ENCODE peak calls at places on chromosome 4, in nine cellular contexts. One of them, this sample, is unnamed.

GRCh38 chr4:127124919-127125318 is 507.8 kb upstream of the INTU start:
- DNase-seq in HuH-7: no peak
- DNase-seq in hippocampal formation: no peak
- DNase-seq in EL: no peak
- DNase-seq in AG10803: peak
- DNase-seq in WTC11: no peak
- DNase-seq in HEK293T: no peak
- DNase-seq in SK-MEL-5: no peak
- DNase-seq in activated CD4-positive, CD25-positive, alpha-beta regulatory T cell: no peak
- DNase-seq in this sample: peak

GRCh38 chr4:26284536-26284935 is 36.3 kb upstream of the RBPJ start:
- DNase-seq in HuH-7: no peak
- DNase-seq in hippocampal formation: no peak
- DNase-seq in EL: no peak
- DNase-seq in AG10803: no peak
- DNase-seq in WTC11: no peak
- DNase-seq in HEK293T: no peak
- DNase-seq in SK-MEL-5: no peak
- DNase-seq in activated CD4-positive, CD25-positive, alpha-beta regulatory T cell: no peak
- DNase-seq in this sample: no peak

GRCh38 chr4:8690216-8690786 is 97.7 kb downstream of the CPZ start:
- DNase-seq in HuH-7: no peak
- DNase-seq in hippocampal formation: no peak
- DNase-seq in EL: no peak
- DNase-seq in AG10803: no peak
- DNase-seq in WTC11: peak
- DNase-seq in HEK293T: no peak
- DNase-seq in SK-MEL-5: no peak
- DNase-seq in activated CD4-positive, CD25-positive, alpha-beta regulatory T cell: no peak
- DNase-seq in this sample: no peak

GRCh38 chr4:10090467-10091250 is 25.9 kb downstream of the WDR1 start:
- DNase-seq in HuH-7: no peak
- DNase-seq in hippocampal formation: no peak
- DNase-seq in EL: no peak
- DNase-seq in AG10803: no peak
- DNase-seq in WTC11: no peak
- DNase-seq in HEK293T: no peak
- DNase-seq in SK-MEL-5: no peak
- DNase-seq in activated CD4-positive, CD25-positive, alpha-beta regulatory T cell: no peak
- DNase-seq in this sample: no peak

GRCh38 chr4:8725845-8726244 is 133.3 kb downstream of the CPZ start:
- DNase-seq in HuH-7: no peak
- DNase-seq in hippocampal formation: no peak
- DNase-seq in EL: no peak
- DNase-seq in AG10803: no peak
- DNase-seq in WTC11: no peak
- DNase-seq in HEK293T: no peak
- DNase-seq in SK-MEL-5: no peak
- DNase-seq in activated CD4-positive, CD25-positive, alpha-beta regulatory T cell: no peak
- DNase-seq in this sample: no peak

GRCh38 chr4:114304567-114304966 is 294.0 kb upstream of the UGT8 start:
- DNase-seq in HuH-7: no peak
- DNase-seq in hippocampal formation: no peak
- DNase-seq in EL: no peak
- DNase-seq in AG10803: peak
- DNase-seq in WTC11: no peak
- DNase-seq in HEK293T: no peak
- DNase-seq in SK-MEL-5: no peak
- DNase-seq in activated CD4-positive, CD25-positive, alpha-beta regulatory T cell: no peak
- DNase-seq in this sample: no peak

GRCh38 chr4:94758141-94758699 is 465 bp downstream of the BMPR1B start:
- DNase-seq in HuH-7: peak
- DNase-seq in hippocampal formation: peak
- DNase-seq in EL: peak
- DNase-seq in AG10803: peak
- DNase-seq in WTC11: peak
- DNase-seq in HEK293T: peak
- DNase-seq in SK-MEL-5: peak
- DNase-seq in activated CD4-positive, CD25-positive, alpha-beta regulatory T cell: no peak
- DNase-seq in this sample: peak

GRCh38 chr4:26803462-26803861 is 57.2 kb upstream of the STIM2 start:
- DNase-seq in HuH-7: no peak
- DNase-seq in hippocampal formation: no peak
- DNase-seq in EL: no peak
- DNase-seq in AG10803: peak
- DNase-seq in WTC11: no peak
- DNase-seq in HEK293T: no peak
- DNase-seq in SK-MEL-5: no peak
- DNase-seq in activated CD4-positive, CD25-positive, alpha-beta regulatory T cell: no peak
- DNase-seq in this sample: no peak

GRCh38 chr4:169810325-169811323 is 52.9 kb upstream of the HPF1 start:
- DNase-seq in HuH-7: peak
- DNase-seq in hippocampal formation: no peak
- DNase-seq in EL: peak
- DNase-seq in AG10803: peak
- DNase-seq in WTC11: no peak
- DNase-seq in HEK293T: peak
- DNase-seq in SK-MEL-5: peak
- DNase-seq in activated CD4-positive, CD25-positive, alpha-beta regulatory T cell: no peak
- DNase-seq in this sample: peak

GRCh38 chr4:140071806-140072205 is 82.2 kb downstream of the MAML3 start:
- DNase-seq in HuH-7: no peak
- DNase-seq in hippocampal formation: no peak
- DNase-seq in EL: peak
- DNase-seq in AG10803: peak
- DNase-seq in WTC11: no peak
- DNase-seq in HEK293T: no peak
- DNase-seq in SK-MEL-5: peak
- DNase-seq in activated CD4-positive, CD25-positive, alpha-beta regulatory T cell: peak
- DNase-seq in this sample: peak

GRCh38 chr4:138047290-138047689 is 194.9 kb downstream of the SLC7A11 start:
- DNase-seq in HuH-7: no peak
- DNase-seq in hippocampal formation: no peak
- DNase-seq in EL: no peak
- DNase-seq in AG10803: no peak
- DNase-seq in WTC11: no peak
- DNase-seq in HEK293T: no peak
- DNase-seq in SK-MEL-5: no peak
- DNase-seq in activated CD4-positive, CD25-positive, alpha-beta regulatory T cell: no peak
- DNase-seq in this sample: no peak

GRCh38 chr4:159353422-159354116 is 250.7 kb downstream of the RAPGEF2 start:
- DNase-seq in HuH-7: no peak
- DNase-seq in hippocampal formation: no peak
- DNase-seq in EL: no peak
- DNase-seq in AG10803: no peak
- DNase-seq in WTC11: no peak
- DNase-seq in HEK293T: no peak
- DNase-seq in SK-MEL-5: no peak
- DNase-seq in activated CD4-positive, CD25-positive, alpha-beta regulatory T cell: no peak
- DNase-seq in this sample: no peak

GRCh38 chr4:80387390-80388283 is 52.1 kb downstream of the CFAP299 start:
- DNase-seq in HuH-7: no peak
- DNase-seq in hippocampal formation: no peak
- DNase-seq in EL: no peak
- DNase-seq in AG10803: no peak
- DNase-seq in WTC11: no peak
- DNase-seq in HEK293T: no peak
- DNase-seq in SK-MEL-5: no peak
- DNase-seq in activated CD4-positive, CD25-positive, alpha-beta regulatory T cell: no peak
- DNase-seq in this sample: no peak

GRCh38 chr4:41095973-41096372 is 118.4 kb downstream of the APBB2 start:
- DNase-seq in HuH-7: no peak
- DNase-seq in hippocampal formation: no peak
- DNase-seq in EL: peak
- DNase-seq in AG10803: peak
- DNase-seq in WTC11: no peak
- DNase-seq in HEK293T: no peak
- DNase-seq in SK-MEL-5: no peak
- DNase-seq in activated CD4-positive, CD25-positive, alpha-beta regulatory T cell: no peak
- DNase-seq in this sample: peak

GRCh38 chr4:11149612-11150259 is 279.0 kb downstream of the HS3ST1 start:
- DNase-seq in HuH-7: no peak
- DNase-seq in hippocampal formation: no peak
- DNase-seq in EL: no peak
- DNase-seq in AG10803: no peak
- DNase-seq in WTC11: no peak
- DNase-seq in HEK293T: no peak
- DNase-seq in SK-MEL-5: no peak
- DNase-seq in activated CD4-positive, CD25-positive, alpha-beta regulatory T cell: no peak
- DNase-seq in this sample: no peak

GRCh38 chr4:138851626-138852443 is 163.7 kb upstream of the NOCT start:
- DNase-seq in HuH-7: no peak
- DNase-seq in hippocampal formation: no peak
- DNase-seq in EL: peak
- DNase-seq in AG10803: no peak
- DNase-seq in WTC11: no peak
- DNase-seq in HEK293T: no peak
- DNase-seq in SK-MEL-5: no peak
- DNase-seq in activated CD4-positive, CD25-positive, alpha-beta regulatory T cell: no peak
- DNase-seq in this sample: peak

GRCh38 chr4:150593996-150594395 is 12.0 kb downstream of the MAB21L2 start:
- DNase-seq in HuH-7: no peak
- DNase-seq in hippocampal formation: no peak
- DNase-seq in EL: no peak
- DNase-seq in AG10803: peak
- DNase-seq in WTC11: no peak
- DNase-seq in HEK293T: no peak
- DNase-seq in SK-MEL-5: peak
- DNase-seq in activated CD4-positive, CD25-positive, alpha-beta regulatory T cell: no peak
- DNase-seq in this sample: peak

GRCh38 chr4:157521916-157522315 is 301.4 kb downstream of the GRIA2 start:
- DNase-seq in HuH-7: no peak
- DNase-seq in hippocampal formation: no peak
- DNase-seq in EL: no peak
- DNase-seq in AG10803: no peak
- DNase-seq in WTC11: no peak
- DNase-seq in HEK293T: no peak
- DNase-seq in SK-MEL-5: no peak
- DNase-seq in activated CD4-positive, CD25-positive, alpha-beta regulatory T cell: no peak
- DNase-seq in this sample: no peak

GRCh38 chr4:23969635-23970034 is 79.8 kb upstream of the PPARGC1A start:
- DNase-seq in HuH-7: no peak
- DNase-seq in hippocampal formation: no peak
- DNase-seq in EL: no peak
- DNase-seq in AG10803: peak
- DNase-seq in WTC11: no peak
- DNase-seq in HEK293T: no peak
- DNase-seq in SK-MEL-5: no peak
- DNase-seq in activated CD4-positive, CD25-positive, alpha-beta regulatory T cell: no peak
- DNase-seq in this sample: no peak

GRCh38 chr4:79395883-79396282 is 12.1 kb downstream of the GK2 start:
- DNase-seq in HuH-7: no peak
- DNase-seq in hippocampal formation: no peak
- DNase-seq in EL: no peak
- DNase-seq in AG10803: no peak
- DNase-seq in WTC11: no peak
- DNase-seq in HEK293T: no peak
- DNase-seq in SK-MEL-5: no peak
- DNase-seq in activated CD4-positive, CD25-positive, alpha-beta regulatory T cell: no peak
- DNase-seq in this sample: no peak

GRCh38 chr4:106266201-106266600 is 49.8 kb downstream of the TBCK start:
- DNase-seq in HuH-7: peak
- DNase-seq in hippocampal formation: no peak
- DNase-seq in EL: peak
- DNase-seq in AG10803: peak
- DNase-seq in WTC11: no peak
- DNase-seq in HEK293T: peak
- DNase-seq in SK-MEL-5: peak
- DNase-seq in activated CD4-positive, CD25-positive, alpha-beta regulatory T cell: no peak
- DNase-seq in this sample: peak

GRCh38 chr4:7347981-7348380 is 86.7 kb downstream of the PSAPL1 start:
- DNase-seq in HuH-7: no peak
- DNase-seq in hippocampal formation: no peak
- DNase-seq in EL: peak
- DNase-seq in AG10803: peak
- DNase-seq in WTC11: no peak
- DNase-seq in HEK293T: no peak
- DNase-seq in SK-MEL-5: no peak
- DNase-seq in activated CD4-positive, CD25-positive, alpha-beta regulatory T cell: no peak
- DNase-seq in this sample: peak

GRCh38 chr4:59987289-59987688 is 1212.8 kb upstream of the ADGRL3 start:
- DNase-seq in HuH-7: no peak
- DNase-seq in hippocampal formation: no peak
- DNase-seq in EL: no peak
- DNase-seq in AG10803: no peak
- DNase-seq in WTC11: no peak
- DNase-seq in HEK293T: peak
- DNase-seq in SK-MEL-5: peak
- DNase-seq in activated CD4-positive, CD25-positive, alpha-beta regulatory T cell: no peak
- DNase-seq in this sample: no peak

GRCh38 chr4:6971536-6972374 is 62.1 kb downstream of the TBC1D14 start:
- DNase-seq in HuH-7: no peak
- DNase-seq in hippocampal formation: no peak
- DNase-seq in EL: no peak
- DNase-seq in AG10803: no peak
- DNase-seq in WTC11: no peak
- DNase-seq in HEK293T: no peak
- DNase-seq in SK-MEL-5: no peak
- DNase-seq in activated CD4-positive, CD25-positive, alpha-beta regulatory T cell: no peak
- DNase-seq in this sample: no peak

GRCh38 chr4:75831856-75832405 is 70.3 kb downstream of the PPEF2 start:
- DNase-seq in HuH-7: no peak
- DNase-seq in hippocampal formation: no peak
- DNase-seq in EL: no peak
- DNase-seq in AG10803: no peak
- DNase-seq in WTC11: no peak
- DNase-seq in HEK293T: no peak
- DNase-seq in SK-MEL-5: no peak
- DNase-seq in activated CD4-positive, CD25-positive, alpha-beta regulatory T cell: no peak
- DNase-seq in this sample: no peak

GRCh38 chr4:182185491-182185890 is 57.7 kb upstream of the TENM3 start:
- DNase-seq in HuH-7: no peak
- DNase-seq in hippocampal formation: no peak
- DNase-seq in EL: no peak
- DNase-seq in AG10803: peak
- DNase-seq in WTC11: no peak
- DNase-seq in HEK293T: no peak
- DNase-seq in SK-MEL-5: peak
- DNase-seq in activated CD4-positive, CD25-positive, alpha-beta regulatory T cell: no peak
- DNase-seq in this sample: no peak

GRCh38 chr4:128444544-128445302 is 157.1 kb upstream of the PGRMC2 start:
- DNase-seq in HuH-7: no peak
- DNase-seq in hippocampal formation: no peak
- DNase-seq in EL: no peak
- DNase-seq in AG10803: no peak
- DNase-seq in WTC11: no peak
- DNase-seq in HEK293T: no peak
- DNase-seq in SK-MEL-5: no peak
- DNase-seq in activated CD4-positive, CD25-positive, alpha-beta regulatory T cell: no peak
- DNase-seq in this sample: no peak

GRCh38 chr4:15811703-15812325 is 33.7 kb downstream of the CD38 start:
- DNase-seq in HuH-7: no peak
- DNase-seq in hippocampal formation: no peak
- DNase-seq in EL: no peak
- DNase-seq in AG10803: no peak
- DNase-seq in WTC11: no peak
- DNase-seq in HEK293T: no peak
- DNase-seq in SK-MEL-5: no peak
- DNase-seq in activated CD4-positive, CD25-positive, alpha-beta regulatory T cell: no peak
- DNase-seq in this sample: no peak

GRCh38 chr4:91958651-91959050 is 345.1 kb upstream of the GRID2 start:
- DNase-seq in HuH-7: no peak
- DNase-seq in hippocampal formation: no peak
- DNase-seq in EL: no peak
- DNase-seq in AG10803: no peak
- DNase-seq in WTC11: peak
- DNase-seq in HEK293T: peak
- DNase-seq in SK-MEL-5: no peak
- DNase-seq in activated CD4-positive, CD25-positive, alpha-beta regulatory T cell: no peak
- DNase-seq in this sample: no peak

GRCh38 chr4:157977086-157977485 is 195.7 kb downstream of the GASK1B start:
- DNase-seq in HuH-7: no peak
- DNase-seq in hippocampal formation: no peak
- DNase-seq in EL: no peak
- DNase-seq in AG10803: peak
- DNase-seq in WTC11: no peak
- DNase-seq in HEK293T: no peak
- DNase-seq in SK-MEL-5: no peak
- DNase-seq in activated CD4-positive, CD25-positive, alpha-beta regulatory T cell: no peak
- DNase-seq in this sample: no peak

GRCh38 chr4:1579834-1580686 is 104.1 kb downstream of the FAM53A start:
- DNase-seq in HuH-7: peak
- DNase-seq in hippocampal formation: peak
- DNase-seq in EL: peak
- DNase-seq in AG10803: no peak
- DNase-seq in WTC11: peak
- DNase-seq in HEK293T: peak
- DNase-seq in SK-MEL-5: peak
- DNase-seq in activated CD4-positive, CD25-positive, alpha-beta regulatory T cell: peak
- DNase-seq in this sample: peak

This sample was measured in cardiac fibroblast.